ENCODE peak calls at places on chromosomes 12 and 14, in five cellular contexts. L is astrocyte of the spinal cord, Z is WERI-Rb-1, J is mesenteric fat pad, A is AG08395. K is an unnamed sample.

GRCh38 chr14:36553650-36554260 is 28.7 kb downstream of the NKX2-8 start:
- DNase-seq in L (peak), Z (peak), J (no peak), A (peak), K (peak)

GRCh38 chr14:86013663-86014062 is 483.7 kb downstream of the FLRT2 start:
- DNase-seq in L (peak), Z (no peak), J (no peak), A (no peak), K (peak)

GRCh38 chr12:109741970-109742372 is 28.3 kb downstream of the FAM222A start:
- DNase-seq in L (no peak), Z (peak), J (peak), A (no peak), K (no peak)

GRCh38 chr14:65949711-65950516 is 536.3 kb upstream of the CCDC196 start:
- DNase-seq in L (peak), Z (peak), J (no peak), A (peak), K (peak)

GRCh38 chr14:24436355-24437019 is 6.1 kb downstream of the SDR39U1 start:
- DNase-seq in L (peak), Z (peak), J (no peak), A (peak), K (peak)

GRCh38 chr12:11707535-11707934 is 58.1 kb downstream of the ETV6 start:
- DNase-seq in L (no peak), Z (no peak), J (no peak), A (no peak), K (no peak)

GRCh38 chr14:75229923-75230792 is 48.5 kb upstream of the FOS start:
- DNase-seq in L (peak), Z (no peak), J (no peak), A (peak), K (peak)

GRCh38 chr14:93115920-93116675 is at the start of gene ITPK1:
- DNase-seq in L (peak), Z (peak), J (peak), A (peak), K (peak)

GRCh38 chr12:116164263-116164817 is 113.2 kb downstream of the MED13L start:
- DNase-seq in L (peak), Z (peak), J (no peak), A (no peak), K (no peak)

GRCh38 chr12:113870035-113870434 is 96.1 kb downstream of the RBM19 start:
- DNase-seq in L (no peak), Z (no peak), J (no peak), A (no peak), K (no peak)

GRCh38 chr12:66688836-66689439 is 10.1 kb upstream of the GRIP1 start:
- DNase-seq in L (peak), Z (peak), J (no peak), A (peak), K (peak)

GRCh38 chr14:23051482-23051881 is 5.8 kb downstream of the CDH24 start:
- DNase-seq in L (no peak), Z (no peak), J (no peak), A (no peak), K (no peak)

GRCh38 chr12:119652665-119653064 is 15.3 kb upstream of the PRKAB1 start:
- DNase-seq in L (no peak), Z (no peak), J (no peak), A (no peak), K (no peak)

GRCh38 chr12:70960484-70960883 is 39.9 kb upstream of the PTPRR start:
- DNase-seq in L (no peak), Z (no peak), J (no peak), A (no peak), K (no peak)

GRCh38 chr14:30275604-30276003 is 283.4 kb upstream of the G2E3 start:
- DNase-seq in L (no peak), Z (no peak), J (no peak), A (no peak), K (no peak)

GRCh38 chr12:65984227-65984479 is 146.4 kb downstream of the LLPH start:
- DNase-seq in L (no peak), Z (no peak), J (no peak), A (no peak), K (no peak)

GRCh38 chr12:109445224-109445623 is 31.9 kb downstream of the KCTD10 start:
- DNase-seq in L (peak), Z (no peak), J (no peak), A (peak), K (no peak)

GRCh38 chr12:106601548-106601947 is 18.7 kb downstream of the RFX4 start:
- DNase-seq in L (no peak), Z (no peak), J (no peak), A (no peak), K (no peak)

GRCh38 chr12:131250028-131250950 is 296.6 kb downstream of the ADGRD1 start:
- DNase-seq in L (no peak), Z (no peak), J (no peak), A (no peak), K (no peak)

GRCh38 chr14:30935445-30935844 is 61.1 kb downstream of the COCH start:
- DNase-seq in L (no peak), Z (no peak), J (no peak), A (no peak), K (no peak)

GRCh38 chr12:43114316-43114715 is 437.7 kb downstream of the ADAMTS20 start:
- DNase-seq in L (no peak), Z (no peak), J (no peak), A (no peak), K (no peak)

GRCh38 chr12:39798429-39798828 is 178.8 kb upstream of the ABCD2 start:
- DNase-seq in L (no peak), Z (no peak), J (no peak), A (no peak), K (no peak)

GRCh38 chr12:8644345-8645248 is 18.0 kb downstream of the MFAP5 start:
- DNase-seq in L (no peak), Z (no peak), J (no peak), A (no peak), K (no peak)